ENCODE peak calls at places on chromosome 21, in nine cellular contexts. K is NCI-H2029 treated with DMSO at 0.1 percent for 48 hours; E is NCI-H1092; B is activated CD4-positive, alpha-beta T cell treated with anti-CD3 and anti-CD28 coated beads for 4 hours; W is activated CD8-positive, alpha-beta memory T cell treated with anti-CD3 and anti-CD28 coated beads for 1 hour; L is HTR-8/SVneo; Y is mesendoderm; R is glutamatergic neuron; S is Right ventricle myocardium superior. F is an unnamed sample.

GRCh38 chr21:45989355-45990048 is 7.9 kb downstream of the COL6A1 start:
- DNase-seq in K (no peak), E (no peak), B (no peak), W (no peak), L (no peak), Y (no peak), R (peak; percentile 34), S (no peak), F (no peak)

GRCh38 chr21:45970674-45971486 is 10.7 kb upstream of the COL6A1 start:
- DNase-seq in K (no peak), E (peak; percentile 25), B (peak; percentile 42), W (peak; percentile 46), L (peak; percentile 82), Y (peak; percentile 61), R (peak; percentile 87), S (peak; percentile 84), F (no peak)

GRCh38 chr21:39451332-39452206 is at the start of gene SH3BGR:
- DNase-seq in K (peak; percentile 83), E (no peak), B (no peak), W (no peak), L (no peak), Y (peak; percentile 89), R (no peak), S (peak; percentile 84), F (no peak)

GRCh38 chr21:45250914-45251634 is 36.6 kb downstream of the POFUT2 start:
- DNase-seq in K (no peak), E (no peak), B (no peak), W (no peak), L (no peak), Y (no peak), R (no peak), S (no peak), F (no peak)

GRCh38 chr21:42097860-42098259 is 26.7 kb downstream of the UMODL1 start:
- DNase-seq in K (peak; percentile 79), E (no peak), B (no peak), W (no peak), L (peak; percentile 94), Y (no peak), R (no peak), S (no peak), F (peak; percentile 66)

GRCh38 chr21:15062566-15062965 is 2.2 kb downstream of the NRIP1 start:
- DNase-seq in K (no peak), E (no peak), B (no peak), W (no peak), L (no peak), Y (no peak), R (no peak), S (no peak), F (no peak)

GRCh38 chr21:39144191-39144590 is 39.1 kb downstream of the PSMG1 start:
- DNase-seq in K (no peak), E (no peak), B (no peak), W (no peak), L (no peak), Y (no peak), R (no peak), S (no peak), F (no peak)

GRCh38 chr21:36124395-36124794 is 10.5 kb upstream of the CBR3 start:
- DNase-seq in K (no peak), E (no peak), B (no peak), W (no peak), L (no peak), Y (no peak), R (no peak), S (no peak), F (no peak)

GRCh38 chr21:29192999-29193563 is 62.6 kb downstream of the MAP3K7CL start:
- DNase-seq in K (no peak), E (no peak), B (no peak), W (no peak), L (no peak), Y (peak; percentile 29), R (no peak), S (no peak), F (no peak)

GRCh38 chr21:44943686-44944550 is 4.1 kb downstream of the SLX9 start:
- DNase-seq in K (no peak), E (no peak), B (no peak), W (no peak), L (no peak), Y (no peak), R (no peak), S (no peak), F (no peak)

GRCh38 chr21:44263768-44264167 is 2.1 kb upstream of the DNMT3L start:
- DNase-seq in K (no peak), E (no peak), B (no peak), W (no peak), L (no peak), Y (peak; percentile 39), R (peak; percentile 22), S (no peak), F (no peak)

GRCh38 chr21:16667395-16667794 is 845.4 kb upstream of the CXADR start:
- DNase-seq in K (peak; percentile 36), E (no peak), B (no peak), W (no peak), L (no peak), Y (no peak), R (no peak), S (no peak), F (no peak)

GRCh38 chr21:41767606-41768370 is 936 bp upstream of the RIPK4 start:
- DNase-seq in K (no peak), E (no peak), B (no peak), W (no peak), L (no peak), Y (no peak), R (no peak), S (no peak), F (no peak)